ENCODE peak calls at places on chromosomes 6 and 20, in five cellular contexts. H is ureter, M is WTC11, B is KBM-7, A is T follicular helper cell. O is an unnamed sample.

GRCh38 chr6:167208819-167209576 is 51.2 kb upstream of the GPR31 start:
- DNase-seq in A (no peak), H (no peak), B (no peak), M (no peak), O (no peak)

GRCh38 chr6:36545767-36546663 is 1.3 kb downstream of the STK38 start:
- DNase-seq in H (no peak), B (peak), A (no peak), M (no peak), O (no peak)

GRCh38 chr6:4322846-4323309 is 187.5 kb upstream of the ECI2 start:
- DNase-seq in M (no peak), B (no peak), A (no peak), H (no peak), O (no peak)

GRCh38 chr6:148857817-148858390 is 111.1 kb downstream of the UST start:
- DNase-seq in B (peak), A (no peak), H (no peak), M (no peak), O (no peak)

GRCh38 chr20:8812818-8813217 is 256.1 kb upstream of the PLCB4 start:
- DNase-seq in A (no peak), M (peak), B (peak), H (peak), O (no peak)

GRCh38 chr6:23176883-23177282 is 607.5 kb downstream of the HDGFL1 start:
- DNase-seq in B (no peak), M (peak), H (no peak), A (no peak), O (no peak)

GRCh38 chr20:43755851-43756250 is 29.0 kb upstream of the GTSF1L start:
- DNase-seq in A (no peak), H (no peak), M (no peak), B (no peak), O (no peak)

GRCh38 chr20:62907377-62908317 is 18.7 kb downstream of the DIDO1 start:
- DNase-seq in H (no peak), B (peak), A (no peak), M (peak), O (peak)

GRCh38 chr6:170008386-170008785 is 257.0 kb downstream of the ERMARD start:
- DNase-seq in A (no peak), M (no peak), B (no peak), H (peak), O (no peak)

GRCh38 chr20:58131581-58132142 is 96.8 kb downstream of the ANKRD60 start:
- DNase-seq in A (no peak), H (peak), B (no peak), M (no peak), O (no peak)

GRCh38 chr20:62627901-62628612 is 14.2 kb upstream of the SLCO4A1 start:
- DNase-seq in M (no peak), B (peak), H (no peak), A (no peak), O (no peak)

GRCh38 chr6:150720774-150721233 is 121.1 kb downstream of the PLEKHG1 start:
- DNase-seq in A (no peak), B (no peak), H (no peak), M (no peak), O (no peak)

GRCh38 chr6:144898052-144898689 is 613.0 kb downstream of the UTRN start:
- DNase-seq in H (no peak), A (no peak), B (no peak), M (no peak), O (no peak)

GRCh38 chr6:13488015-13488895 is 855 bp upstream of the GFOD1 start:
- DNase-seq in H (peak), B (no peak), M (peak), A (no peak), O (no peak)

GRCh38 chr20:51452091-51452613 is 90.4 kb downstream of the NFATC2 start:
- DNase-seq in H (no peak), B (no peak), M (no peak), A (no peak), O (no peak)

GRCh38 chr6:80132942-80133517 is 26.6 kb downstream of the BCKDHB start:
- DNase-seq in M (peak), A (no peak), B (peak), H (peak), O (no peak)

GRCh38 chr6:5525209-5525608 is 263.9 kb downstream of the FARS2 start:
- DNase-seq in H (no peak), B (no peak), M (no peak), A (no peak), O (no peak)

GRCh38 chr20:23048283-23049200 is 930 bp downstream of the THBD start:
- DNase-seq in A (no peak), M (peak), H (peak), B (peak), O (no peak)

GRCh38 chr6:150149146-150149545 is 6.3 kb downstream of the PPP1R14C start:
- DNase-seq in M (no peak), A (no peak), B (no peak), H (no peak), O (no peak)

GRCh38 chr6:43978473-43979360 is 148.5 kb downstream of the MRPL14 start:
- DNase-seq in H (peak), B (no peak), A (no peak), M (no peak), O (no peak)

GRCh38 chr6:100177956-100178355 is 183.9 kb upstream of the MCHR2 start:
- DNase-seq in M (no peak), B (no peak), H (no peak), A (no peak), O (no peak)

GRCh38 chr20:36573798-36574277 is 441 bp downstream of the TGIF2 start:
- DNase-seq in B (peak), A (peak), H (peak), M (no peak), O (no peak)

GRCh38 chr6:69813508-69813907 is 16.7 kb upstream of the LMBRD1 start:
- DNase-seq in A (no peak), H (no peak), M (no peak), B (peak), O (no peak)

GRCh38 chr20:1807394-1807793 is 87.8 kb upstream of the SIRPA start:
- DNase-seq in B (no peak), M (no peak), H (no peak), A (no peak), O (no peak)

GRCh38 chr20:36467076-36467999 is 74.0 kb upstream of the MYL9 start:
- DNase-seq in A (peak), M (no peak), H (peak), B (peak), O (peak)

GRCh38 chr20:44809380-44810060 is 826 bp downstream of the RIMS4 start:
- DNase-seq in M (peak), B (no peak), H (no peak), A (no peak), O (no peak)

O was measured in T-cell.